ENCODE peak calls at places on chromosomes 16 and 17, in seven cellular contexts. Q is RWPE1, Z is iPS DF 19.7, K is HuH-7, I is AG09319, H is left kidney, S is OCI-LY7. E is an unnamed sample.

GRCh38 chr17:7897773-7898172 is 9.2 kb downstream of the CHD3 start:
- DNase-seq in H (peak; percentile 76), Q (peak; percentile 34), I (no peak), S (no peak), K (peak; percentile 46), Z (no peak), E (peak; percentile 57)

GRCh38 chr17:44628234-44629188 is 27.8 kb upstream of the MEIOC start:
- DNase-seq in I (no peak), S (peak; percentile 82), Z (no peak), H (peak; percentile 99), K (no peak), Q (no peak), E (peak; percentile 17)

GRCh38 chr16:67961551-67961957 is 6.9 kb downstream of the SLC12A4 start:
- DNase-seq in K (no peak), H (no peak), Q (peak; percentile 96), I (no peak), Z (no peak), S (no peak), E (no peak)

GRCh38 chr17:14205992-14206461 is 30.6 kb downstream of the CDRT15 start:
- DNase-seq in K (no peak), Q (peak; percentile 92), S (no peak), Z (no peak), H (no peak), I (no peak), E (no peak)

GRCh38 chr17:10171581-10171981 is 26.8 kb downstream of the GAS7 start:
- DNase-seq in S (no peak), Q (no peak), H (no peak), I (no peak), K (no peak), Z (no peak), E (no peak)

GRCh38 chr16:13936596-13937081 is 16.7 kb downstream of the ERCC4 start:
- DNase-seq in Z (no peak), K (no peak), Q (peak; percentile 21), H (no peak), S (no peak), I (no peak), E (peak; percentile 82)

GRCh38 chr17:31579265-31579664 is 187.8 kb downstream of the RAB11FIP4 start:
- DNase-seq in Q (peak; percentile 50), H (no peak), Z (no peak), S (no peak), K (no peak), I (no peak), E (no peak)

GRCh38 chr17:4769628-4770027 is 2.1 kb upstream of the TM4SF5 start:
- DNase-seq in Z (no peak), I (no peak), H (no peak), K (no peak), S (peak; percentile 9), Q (peak; percentile 59), E (no peak)

GRCh38 chr17:47423406-47424295 is 99.9 kb downstream of the EFCAB13 start:
- DNase-seq in I (no peak), S (no peak), H (peak; percentile 59), Q (peak; percentile 20), K (peak; percentile 60), Z (peak; percentile 3), E (peak; percentile 22)

GRCh38 chr17:61414936-61415251 is 15.3 kb downstream of the TBX2 start:
- DNase-seq in H (no peak), S (no peak), I (no peak), K (no peak), Q (no peak), Z (no peak), E (no peak)

GRCh38 chr17:58531661-58532554 is 17.5 kb upstream of the MTMR4 start:
- DNase-seq in S (peak; percentile 27), K (peak; percentile 77), H (peak; percentile 84), Q (peak; percentile 62), Z (no peak), I (no peak), E (peak; percentile 64)

GRCh38 chr16:68386628-68387027 is 61.7 kb downstream of the SMPD3 start:
- DNase-seq in Z (no peak), H (no peak), S (no peak), I (no peak), Q (no peak), K (no peak), E (no peak)

GRCh38 chr17:33974276-33974675 is 280.8 kb upstream of the CCL2 start:
- DNase-seq in S (no peak), Q (no peak), H (no peak), K (no peak), I (no peak), Z (no peak), E (no peak)

GRCh38 chr17:2090210-2090641 is 35.3 kb downstream of the HIC1 start:
- DNase-seq in H (no peak), S (no peak), K (no peak), I (no peak), Q (no peak), Z (no peak), E (no peak)

GRCh38 chr16:27363797-27364196 is 38.2 kb upstream of the IL21R start:
- DNase-seq in H (no peak), I (no peak), S (no peak), Q (no peak), Z (no peak), K (no peak), E (peak; percentile 48)

GRCh38 chr17:36864827-36865320 is 72.4 kb upstream of the LHX1 start:
- DNase-seq in S (no peak), K (no peak), Z (no peak), Q (no peak), H (no peak), I (no peak), E (no peak)

GRCh38 chr17:80677214-80677756 is 132.6 kb downstream of the RPTOR start:
- DNase-seq in H (no peak), S (no peak), K (no peak), Q (no peak), I (no peak), Z (no peak), E (no peak)

GRCh38 chr17:28335959-28336871 is 654 bp downstream of the TNFAIP1 start:
- DNase-seq in S (no peak), I (peak; percentile 71), H (peak; percentile 94), Z (peak; percentile 54), Q (peak; percentile 80), K (peak; percentile 57), E (peak; percentile 90)

GRCh38 chr17:74950207-74950606 is 14.5 kb downstream of the OTOP3 start:
- DNase-seq in K (no peak), Q (peak; percentile 34), I (no peak), Z (no peak), H (no peak), S (no peak), E (no peak)

GRCh38 chr17:34706029-34706428 is 126.6 kb downstream of the TMEM132E start:
- DNase-seq in Q (peak; percentile 27), H (peak; percentile 84), K (no peak), I (no peak), S (peak; percentile 10), Z (no peak), E (peak; percentile 49)

GRCh38 chr17:41619162-41619933 is 5.0 kb downstream of the KRT17 start:
- DNase-seq in H (no peak), Q (no peak), I (no peak), Z (no peak), K (no peak), S (no peak), E (no peak)